ENCODE peak calls at places on chromosome 1, in nine cellular contexts. G is uterus, A is tibial nerve, H is heart left ventricle, L is IMR-90, P is adrenal gland, B is ovary, S is sigmoid colon, F is A549. C is an unnamed sample.

GRCh38 chr1:230807029-230807428 is 59.8 kb downstream of the CAPN9 start:
- DNase-seq in H (peak), L (no peak), S (peak), G (no peak), A (no peak), F (no peak), P (no peak), B (no peak), C (peak)

GRCh38 chr1:234871710-234872262 is 256.9 kb downstream of the TOMM20 start:
- DNase-seq in S (no peak), A (no peak), P (no peak), H (no peak), L (peak), B (no peak), F (no peak), G (no peak), C (no peak)

GRCh38 chr1:239858058-239858457 is 233.6 kb upstream of the FMN2 start:
- DNase-seq in F (peak), A (no peak), L (no peak), H (no peak), B (no peak), P (no peak), G (no peak), S (no peak), C (no peak)

GRCh38 chr1:18283601-18284385 is 176.2 kb downstream of the IGSF21 start:
- DNase-seq in S (no peak), H (no peak), L (no peak), F (no peak), A (no peak), P (no peak), G (no peak), B (no peak), C (no peak)

GRCh38 chr1:65343286-65343685 is 33.9 kb downstream of the DNAJC6 start:
- DNase-seq in P (no peak), G (no peak), B (no peak), S (no peak), L (peak), H (no peak), A (no peak), F (peak), C (no peak)

GRCh38 chr1:1228596-1229321 is 3.0 kb downstream of the SDF4 start:
- DNase-seq in S (no peak), A (no peak), F (no peak), G (no peak), L (no peak), H (no peak), B (no peak), P (no peak), C (no peak)

GRCh38 chr1:246932366-246932700 is 585 bp upstream of the AHCTF1 start:
- DNase-seq in H (no peak), S (no peak), P (no peak), F (no peak), B (no peak), L (no peak), G (no peak), A (no peak), C (no peak)

GRCh38 chr1:148372731-148373130 is 110.4 kb downstream of the PPIAL4G start:
- DNase-seq in A (no peak), P (no peak), S (no peak), G (no peak), L (peak), F (no peak), H (no peak), B (no peak), C (no peak)

GRCh38 chr1:153466908-153467307 is 6.5 kb upstream of the S100A7 start:
- DNase-seq in F (no peak), P (no peak), L (peak), H (no peak), B (no peak), G (no peak), S (no peak), A (no peak), C (no peak)

GRCh38 chr1:153470707-153471106 is 10.3 kb upstream of the S100A7 start:
- DNase-seq in G (no peak), L (no peak), P (no peak), F (no peak), B (no peak), A (no peak), H (no peak), S (no peak), C (no peak)

GRCh38 chr1:153460551-153460950 is at the start of gene S100A7:
- DNase-seq in F (no peak), G (no peak), H (no peak), L (no peak), P (no peak), B (no peak), S (no peak), A (no peak), C (no peak)

GRCh38 chr1:153465728-153466625 is 5.5 kb upstream of the S100A7 start:
- DNase-seq in H (peak), S (peak), F (peak), A (peak), G (peak), P (peak), L (peak), B (peak), C (peak)
- H3K4me3 ChIP-seq in H (no peak), S (no peak), F (no peak), A (no peak), G (no peak), P (no peak), L (no peak), B (no peak), C (no peak)

GRCh38 chr1:183281039-183281438 is 95.0 kb downstream of the LAMC2 start:
- DNase-seq in B (no peak), G (peak), S (peak), P (peak), A (peak), L (peak), H (no peak), F (peak), C (peak)

GRCh38 chr1:183277821-183278735 is 92.0 kb downstream of the LAMC2 start:
- DNase-seq in L (peak), P (no peak), B (no peak), H (no peak), F (no peak), A (no peak), G (no peak), S (no peak), C (peak)

GRCh38 chr1:183279835-183280234 is 93.8 kb downstream of the LAMC2 start:
- DNase-seq in B (no peak), G (no peak), H (no peak), A (no peak), F (no peak), L (peak), S (no peak), P (peak), C (no peak)

GRCh38 chr1:183276386-183276785 is 90.3 kb downstream of the LAMC2 start:
- DNase-seq in F (no peak), G (no peak), P (no peak), A (no peak), S (no peak), H (no peak), B (no peak), L (no peak), C (no peak)

GRCh38 chr1:183278736-183279591 is 92.9 kb downstream of the LAMC2 start:
- DNase-seq in L (peak), H (no peak), B (no peak), G (no peak), P (no peak), F (no peak), S (no peak), A (no peak), C (no peak)
- TF ChIP-seq POLR2A in L (no peak), H (no peak), B (no peak), G (no peak), P (no peak), F (no peak), S (no peak), A (no peak), C (no peak)

GRCh38 chr1:92500552-92500951 is 13.8 kb upstream of the GFI1 start:
- DNase-seq in A (no peak), L (no peak), S (no peak), F (no peak), B (no peak), H (no peak), G (no peak), P (no peak), C (no peak)
- TF ChIP-seq CTCF in A (no peak), L (no peak), S (no peak), F (no peak), B (no peak), H (no peak), G (no peak), P (no peak), C (no peak)

GRCh38 chr1:28088168-28088961 is at the start of gene EYA3:
- DNase-seq in F (peak), P (peak), S (peak), L (peak), H (peak), G (peak), B (peak), A (peak), C (peak)

GRCh38 chr1:28086651-28087050 is 1.8 kb downstream of the EYA3 start:
- DNase-seq in P (no peak), F (no peak), G (no peak), H (no peak), B (no peak), A (no peak), L (no peak), S (no peak), C (no peak)

GRCh38 chr1:28087614-28088167 is 719 bp downstream of the EYA3 start:
- DNase-seq in P (peak), F (no peak), L (peak), H (no peak), S (no peak), B (no peak), A (no peak), G (no peak), C (no peak)

DNA sequence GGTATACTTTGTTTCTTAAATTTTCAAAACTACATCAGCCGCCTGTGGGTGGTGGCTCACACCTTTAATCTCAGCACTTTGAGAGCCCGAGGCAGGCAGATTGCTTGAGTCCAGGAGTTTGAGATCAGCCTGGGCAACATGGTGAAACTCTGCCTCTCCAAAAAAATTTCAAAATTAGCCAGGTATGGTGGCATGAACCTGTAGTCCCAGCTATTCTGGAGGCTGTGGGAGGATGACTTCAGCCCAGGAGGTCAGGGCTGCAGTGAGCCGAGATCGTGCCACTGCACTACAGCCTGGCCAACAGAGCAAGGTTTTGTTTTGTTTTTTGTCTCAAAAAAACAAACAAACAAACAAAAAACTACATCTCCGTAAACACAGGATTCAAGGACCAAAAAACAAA is 3.3 kb downstream of the EYA3 start:
- DNase-seq in S (no peak), L (no peak), P (no peak), H (no peak), F (no peak), G (no peak), A (no peak), B (no peak), C (no peak)
- H3K4me3 ChIP-seq in S (no peak), L (no peak), P (no peak), H (no peak), F (no peak), G (no peak), A (no peak), B (no peak), C (no peak)

DNA sequence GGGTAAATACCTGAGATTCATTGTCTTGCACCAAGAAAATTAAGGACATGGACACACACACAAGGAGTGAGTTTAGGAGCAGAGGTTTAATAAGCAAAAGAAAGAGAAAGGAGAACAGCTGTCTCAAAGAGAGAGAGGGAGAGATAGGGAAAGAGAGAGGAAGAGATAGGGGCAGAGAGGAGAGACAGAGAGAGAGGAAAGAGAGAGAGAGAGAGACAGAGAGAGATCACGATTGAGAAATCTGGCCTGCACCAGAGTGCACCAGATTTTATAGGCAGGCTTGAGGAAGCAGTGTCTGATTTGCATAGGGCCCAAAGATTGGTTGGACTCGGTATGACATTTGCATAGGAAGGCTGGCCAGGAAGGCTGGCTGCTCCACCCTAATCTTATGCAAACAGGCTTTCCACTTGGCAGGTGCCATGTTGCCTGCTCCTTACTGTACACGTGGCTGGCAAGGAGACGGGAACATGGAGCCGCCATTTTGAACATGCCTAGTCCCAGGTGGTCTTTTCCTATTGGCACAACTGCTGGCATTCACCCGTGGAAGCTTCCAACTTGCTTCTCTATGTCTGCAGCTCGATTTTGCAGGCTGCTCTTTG is 419.9 kb downstream of the ZP4 start:
- DNase-seq in B (no peak), G (no peak), F (peak), A (no peak), S (no peak), L (no peak), P (no peak), H (peak), C (no peak)
- TF ChIP-seq POLR2A in B (no peak), G (no peak), F (no peak), A (no peak), S (no peak), L (no peak), P (no peak), H (no peak), C (no peak)

GRCh38 chr1:19319196-19319595 is 7.1 kb downstream of the SLC66A1 start:
- DNase-seq in F (no peak), B (no peak), H (no peak), L (peak), S (no peak), P (no peak), G (no peak), A (no peak), C (no peak)
- TF ChIP-seq CTCF in F (no peak), B (no peak), H (no peak), L (no peak), S (no peak), P (no peak), G (no peak), A (no peak), C (no peak)

GRCh38 chr1:30234091-30234490 is 489.3 kb downstream of the MATN1 start:
- DNase-seq in B (no peak), L (no peak), F (no peak), A (no peak), P (no peak), H (no peak), G (no peak), S (no peak), C (no peak)
- H3K4me3 ChIP-seq in B (no peak), L (no peak), F (no peak), A (no peak), P (no peak), H (no peak), G (no peak), S (no peak), C (no peak)

DNA sequence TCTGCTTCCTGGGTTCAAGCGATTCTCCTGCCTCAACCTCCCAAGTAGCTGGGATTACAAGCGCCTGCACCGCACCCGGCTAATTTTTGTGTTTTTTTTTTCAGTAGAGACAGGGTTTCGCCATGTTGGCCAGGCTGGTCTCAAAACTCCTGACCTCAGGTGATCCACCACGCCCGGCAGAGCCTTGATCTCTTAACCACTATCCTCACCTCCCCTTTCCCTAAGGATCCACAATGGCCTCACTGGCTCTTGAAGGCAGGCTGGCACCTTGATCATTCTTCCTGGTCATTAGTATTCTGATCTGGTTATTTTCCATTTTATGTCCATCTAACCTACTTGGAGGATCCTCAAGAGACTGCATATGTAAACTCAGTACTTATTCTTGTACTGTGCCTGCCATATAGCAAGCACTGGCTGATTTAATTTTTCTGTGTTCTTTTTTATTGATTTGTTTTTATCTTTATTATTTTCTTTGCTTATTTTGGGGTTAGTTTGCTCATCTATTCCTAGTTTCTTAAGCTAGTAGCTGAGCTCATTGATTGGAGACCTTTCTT is 6.3 kb downstream of the RCC1 start:
- DNase-seq in S (no peak), G (no peak), F (peak), P (no peak), H (no peak), B (no peak), L (peak), A (no peak), C (no peak)
- TF ChIP-seq POLR2A in S (no peak), G (no peak), F (no peak), P (no peak), H (no peak), B (no peak), L (peak), A (no peak), C (no peak)